ENCODE peak calls at places on chromosome 21, in eight cellular contexts. J is K562, A is prostate gland, E is GM12878, F is suprapubic skin, V is Panc1, Q is SK-N-SH, K is transverse colon. B is an unnamed sample.

GRCh38 chr21:26776320-26777021 is 68.7 kb downstream of the ADAMTS1 start:
- DNase-seq in J (no peak), A (no peak), E (no peak), F (no peak), V (no peak), Q (no peak), K (no peak), B (no peak)

GRCh38 chr21:31332525-31332924 is 11.5 kb downstream of the TIAM1 start:
- DNase-seq in J (no peak), A (no peak), E (no peak), F (no peak), V (no peak), Q (no peak), K (no peak), B (no peak)

GRCh38 chr21:21332492-21332891 is 334.3 kb downstream of the NCAM2 start:
- DNase-seq in J (no peak), A (no peak), E (no peak), F (no peak), V (no peak), Q (no peak), K (no peak), B (no peak)

GRCh38 chr21:44579056-44579832 is 1.2 kb downstream of the KRTAP10-5 start:
- DNase-seq in J (no peak), A (no peak), E (no peak), F (no peak), V (no peak), Q (no peak), K (no peak), B (peak; percentile 41)

GRCh38 chr21:24976238-24976637 is 631.0 kb downstream of the MRPL39 start:
- DNase-seq in J (no peak), A (no peak), E (no peak), F (no peak), V (no peak), Q (no peak), K (no peak), B (no peak)

GRCh38 chr21:26966360-26966977 is 419 bp downstream of the ADAMTS5 start:
- DNase-seq in J (no peak), A (no peak), E (no peak), F (no peak), V (no peak), Q (no peak), K (no peak), B (peak; percentile 44)

GRCh38 chr21:18549214-18549905 is 145.8 kb upstream of the TMPRSS15 start:
- DNase-seq in J (no peak), A (no peak), E (no peak), F (no peak), V (no peak), Q (no peak), K (no peak), B (no peak)

GRCh38 chr21:42980959-42981523 is 6.7 kb downstream of the PKNOX1 start:
- DNase-seq in J (no peak), A (no peak), E (no peak), F (no peak), V (no peak), Q (no peak), K (no peak), B (no peak)

GRCh38 chr21:44441041-44441400 is 14.3 kb upstream of the LRRC3 start:
- DNase-seq in J (no peak), A (no peak), E (no peak), F (no peak), V (no peak), Q (no peak), K (no peak), B (peak; percentile 41)

GRCh38 chr21:44606495-44606894 is 5.4 kb upstream of the KRTAP10-8 start:
- DNase-seq in J (no peak), A (no peak), E (no peak), F (no peak), V (no peak), Q (no peak), K (no peak), B (no peak)

GRCh38 chr21:15741510-15741909 is 11.7 kb downstream of the USP25 start:
- DNase-seq in J (no peak), A (no peak), E (no peak), F (no peak), V (no peak), Q (no peak), K (no peak), B (no peak)

GRCh38 chr21:25563399-25564116 is 43.7 kb downstream of the MRPL39 start:
- DNase-seq in J (no peak), A (no peak), E (peak; percentile 87), F (no peak), V (no peak), Q (no peak), K (peak; percentile 30), B (no peak)

GRCh38 chr21:44695176-44695575 is 1.8 kb upstream of the KRTAP10-12 start:
- DNase-seq in J (peak; percentile 6), A (peak; percentile 2), E (no peak), F (no peak), V (no peak), Q (no peak), K (no peak), B (no peak)

GRCh38 chr21:45256021-45256911 is 31.4 kb downstream of the POFUT2 start:
- DNase-seq in J (peak; percentile 36), A (no peak), E (no peak), F (no peak), V (no peak), Q (peak; percentile 57), K (no peak), B (peak; percentile 61)

GRCh38 chr21:43362306-43362927 is 64.5 kb downstream of the SIK1 start:
- DNase-seq in J (no peak), A (peak; percentile 74), E (no peak), F (peak; percentile 93), V (no peak), Q (peak; percentile 91), K (peak; percentile 77), B (peak; percentile 95)

GRCh38 chr21:32772281-32773047 is 909 bp upstream of the PAXBP1 start:
- DNase-seq in J (peak; percentile 56), A (peak; percentile 19), E (peak; percentile 9), F (peak; percentile 68), V (no peak), Q (peak; percentile 29), K (peak; percentile 60), B (peak; percentile 81)

GRCh38 chr21:17900281-17900989 is 81.3 kb upstream of the C21orf91 start:
- DNase-seq in J (no peak), A (no peak), E (no peak), F (no peak), V (no peak), Q (no peak), K (no peak), B (no peak)

GRCh38 chr21:43864806-43865470 is at the start of gene AGPAT3:
- DNase-seq in J (peak; percentile 94), A (no peak), E (no peak), F (no peak), V (no peak), Q (peak; percentile 87), K (no peak), B (peak; percentile 83)

GRCh38 chr21:31570824-31571425 is 88.6 kb upstream of the SOD1 start:
- DNase-seq in J (no peak), A (no peak), E (no peak), F (no peak), V (no peak), Q (no peak), K (no peak), B (no peak)

DNA sequence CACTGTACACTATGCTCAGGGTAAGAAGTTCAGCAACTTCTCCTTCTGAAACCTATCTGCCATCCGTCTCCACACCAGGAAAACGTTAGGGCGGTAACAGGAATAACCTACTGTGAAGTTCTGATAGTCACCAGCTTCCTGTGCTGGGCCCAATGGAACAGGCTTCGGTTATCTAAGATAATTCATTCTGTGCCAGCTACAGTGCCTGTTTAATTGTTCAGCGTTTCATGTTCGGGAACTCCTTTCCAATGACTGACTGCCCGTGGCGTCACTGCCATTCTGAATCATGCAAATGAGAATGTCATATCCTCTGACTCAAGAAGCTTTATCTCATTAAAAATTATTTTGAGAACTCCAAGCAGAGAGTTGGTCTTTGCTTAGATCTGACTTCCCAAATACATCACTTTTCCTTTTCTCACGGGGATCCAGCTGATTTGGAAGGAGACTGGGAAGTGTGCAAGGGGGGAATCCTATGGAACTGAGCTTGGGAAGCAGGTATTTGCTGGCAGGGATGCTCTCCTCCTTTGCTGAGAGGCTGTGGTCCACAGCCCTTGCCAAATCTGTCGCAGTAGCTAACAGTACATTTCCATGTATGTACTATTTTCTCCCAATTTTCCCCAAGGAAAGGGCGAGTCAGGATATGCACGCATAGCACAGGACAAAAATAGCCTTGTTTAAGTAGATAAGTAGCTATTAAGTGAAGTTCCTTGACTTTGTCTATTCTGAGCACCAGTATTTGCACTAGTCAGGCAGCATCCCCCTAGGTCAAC is 358.7 kb downstream of the LTN1 start:
- DNase-seq in J (no peak), A (no peak), E (no peak), F (no peak), V (no peak), Q (no peak), K (no peak), B (no peak)
- H3K4me3 ChIP-seq in J (no peak overlapping the region), A (no peak overlapping the region), E (no peak overlapping the region), F (no peak overlapping the region), V (no peak overlapping the region), Q (no peak overlapping the region), K (no peak overlapping the region), B (no peak overlapping the region)

GRCh38 chr21:41885341-41886024 is 6.3 kb upstream of the PRDM15 start:
- DNase-seq in J (no peak), A (no peak), E (no peak), F (no peak), V (no peak), Q (no peak), K (no peak), B (peak; percentile 60)
- H3K27ac ChIP-seq in J (no peak overlapping the region), A (no peak overlapping the region), E (no peak overlapping the region), F (no peak overlapping the region), V (no peak overlapping the region), Q (no peak overlapping the region), K (no peak overlapping the region), B (no peak overlapping the region)

DNA sequence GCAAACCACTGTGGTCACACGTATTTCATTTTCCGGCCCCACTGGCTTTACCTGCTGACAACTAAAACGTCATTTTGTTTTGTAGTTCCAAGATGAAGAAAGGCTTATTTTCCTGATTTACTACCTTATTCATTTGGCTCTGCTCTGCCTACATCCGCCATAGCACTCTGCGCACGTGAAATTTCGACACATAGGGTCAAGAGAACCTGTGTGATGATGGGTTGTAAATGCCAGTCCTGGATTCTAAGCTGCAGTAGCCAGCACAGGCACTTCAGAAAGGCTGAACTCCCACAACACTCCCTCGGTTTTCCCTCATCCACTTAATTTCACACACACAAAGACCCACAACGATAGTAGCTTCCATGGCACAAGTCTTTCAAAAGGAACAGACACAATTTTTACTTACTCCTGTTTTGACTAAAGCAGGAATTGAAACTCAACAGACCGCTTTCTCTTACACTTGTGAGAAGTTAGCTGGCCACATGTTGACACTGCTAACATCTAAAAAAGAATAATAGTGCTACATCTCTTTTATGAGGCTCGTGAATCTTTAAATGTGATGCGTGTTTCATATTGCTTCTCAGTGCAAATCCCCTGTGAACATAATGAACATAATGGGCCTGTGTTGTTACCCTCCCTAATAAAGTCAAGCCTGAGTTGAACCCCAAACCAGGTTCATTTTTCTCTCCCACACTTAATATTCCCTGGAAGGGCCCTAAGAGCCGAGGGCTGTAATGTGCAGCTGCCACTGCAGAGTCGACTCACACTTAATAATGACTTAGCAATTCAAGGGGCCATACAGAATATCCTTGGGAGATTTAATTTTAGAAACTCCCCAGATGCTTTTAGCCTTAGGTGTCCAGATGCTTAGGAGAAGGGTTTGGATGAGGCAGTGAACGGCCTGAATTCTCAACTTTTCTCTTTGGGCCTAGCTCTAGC is 1.5 kb upstream of the RUNX1 start:
- DNase-seq in J (peak; percentile 37), A (no peak), E (no peak), F (no peak), V (no peak), Q (no peak), K (no peak), B (no peak)
- TF ChIP-seq POLR2AphosphoS5 in J (no peak), A (peak; percentile 30), E (no peak), F (no peak), V (no peak), Q (no peak), K (peak; percentile 46), B (no peak)

GRCh38 chr21:39182016-39182415 is 1.2 kb downstream of the PSMG1 start:
- DNase-seq in J (no peak), A (no peak), E (no peak), F (no peak), V (no peak), Q (no peak), K (no peak), B (no peak)
- H3K4me3 ChIP-seq in J (peak overlapping the region; percentile 82), A (no peak overlapping the region), E (peak overlapping the region; percentile 95), F (peak overlapping the region; percentile 65), V (peak overlapping the region; percentile 90), Q (peak overlapping the region; percentile 93), K (peak overlapping the region; percentile 75), B (peak overlapping the region; percentile 92)